ENCODE peak calls at places on chromosomes 12 and 14, in six cellular contexts. E, V, B, U, T and H are unnamed samples.

GRCh38 chr14:50520947-50521815 is 11.2 kb downstream of the MAP4K5 start:
- DNase-seq in B (no peak), V (peak; percentile 32), T (peak; percentile 96), U (no peak), E (peak; percentile 29), H (no peak)

GRCh38 chr14:53646925-53647324 is 309.7 kb downstream of the BMP4 start:
- DNase-seq in B (no peak), V (no peak), U (no peak), E (no peak), T (no peak), H (no peak)

GRCh38 chr12:123150273-123150803 is 552 bp downstream of the PITPNM2 start:
- DNase-seq in B (no peak), V (peak; percentile 16), T (peak; percentile 19), E (no peak), U (no peak), H (no peak)

GRCh38 chr14:51006781-51007211 is 62.5 kb upstream of the PYGL start:
- DNase-seq in B (no peak), T (peak; percentile 88), V (no peak), U (no peak), E (peak; percentile 62), H (no peak)

GRCh38 chr12:131061041-131061806 is 107.5 kb downstream of the ADGRD1 start:
- DNase-seq in E (no peak), V (no peak), T (no peak), B (no peak), U (no peak), H (no peak)

GRCh38 chr14:68563256-68564131 is 229.4 kb downstream of the ZFP36L1 start:
- DNase-seq in E (no peak), T (no peak), B (no peak), V (no peak), U (no peak), H (no peak)

GRCh38 chr12:109115758-109116610 is at the start of gene ACACB:
- DNase-seq in E (no peak), T (no peak), V (no peak), U (no peak), B (no peak), H (no peak)

GRCh38 chr14:68787235-68787727 is 5.6 kb downstream of the ZFP36L1 start:
- DNase-seq in U (no peak), B (no peak), T (peak; percentile 53), E (no peak), V (no peak), H (no peak)

GRCh38 chr14:24613241-24613640 is 3.8 kb upstream of the GZMH start:
- DNase-seq in B (no peak), U (no peak), V (no peak), T (no peak), E (no peak), H (no peak)

GRCh38 chr12:75890141-75890540 is 141.4 kb downstream of the PHLDA1 start:
- DNase-seq in V (no peak), T (no peak), B (no peak), E (no peak), U (no peak), H (no peak)

GRCh38 chr12:19915392-19916192 is 452.7 kb upstream of the PDE3A start:
- DNase-seq in B (peak; percentile 41), T (peak; percentile 53), V (no peak), U (no peak), E (no peak), H (peak; percentile 48)

GRCh38 chr12:132071001-132071810 is 72.9 kb downstream of the DDX51 start:
- DNase-seq in V (no peak), E (no peak), B (peak; percentile 81), T (no peak), U (no peak), H (peak; percentile 84)

GRCh38 chr12:106681210-106681609 is 93.3 kb upstream of the RIC8B start:
- DNase-seq in E (no peak), V (no peak), T (no peak), B (no peak), U (no peak), H (no peak)

GRCh38 chr12:95882080-95882479 is 23.3 kb downstream of the SNRPF start:
- DNase-seq in T (peak; percentile 45), U (no peak), E (no peak), V (no peak), B (no peak), H (no peak)

GRCh38 chr14:21525995-21526671 is at the start of gene SALL2:
- DNase-seq in V (peak; percentile 62), B (no peak), E (no peak), U (peak; percentile 53), T (no peak), H (no peak)

GRCh38 chr14:104169005-104169764 is 30.8 kb downstream of the KIF26A start:
- DNase-seq in V (no peak), E (no peak), T (no peak), B (no peak), U (no peak), H (no peak)

GRCh38 chr12:66111605-66112004 is 18.9 kb downstream of the LLPH start:
- DNase-seq in U (no peak), B (no peak), T (peak; percentile 46), V (no peak), E (no peak), H (no peak)

GRCh38 chr12:86261606-86262005 is 5.4 kb upstream of the MGAT4C start:
- DNase-seq in T (no peak), E (no peak), B (no peak), U (no peak), V (no peak), H (peak; percentile 42)

GRCh38 chr14:92906823-92907222 is 16.1 kb upstream of the CHGA start:
- DNase-seq in V (no peak), B (no peak), T (no peak), E (no peak), U (no peak), H (no peak)